ENCODE peak calls at places on chromosomes 6 and 20, in six cellular contexts. V, M, Q, H, X and P are unnamed samples. For H3K36me3, the result is how much of the 10 kb centered on the place peaks cover.

GRCh38 chr6:48775157-48775556 is 664.2 kb upstream of the PTCHD4 start:
- DNase-seq in H (no peak), M (peak), V (no peak), X (no peak), Q (peak), P (no peak)

GRCh38 chr6:72348926-72349325 is 272.9 kb upstream of the KCNQ5 start:
- DNase-seq in Q (peak), V (no peak), X (no peak), H (peak), M (peak), P (peak)

GRCh38 chr20:3492669-3493068 is 21.9 kb downstream of the ATRN start:
- DNase-seq in M (no peak), H (no peak), Q (no peak), V (no peak), X (no peak), P (no peak)

GRCh38 chr6:11912420-11912819 is 99.7 kb upstream of the HIVEP1 start:
- DNase-seq in Q (no peak), M (no peak), V (no peak), H (peak), X (peak), P (no peak)

GRCh38 chr6:24229694-24230093 is 103.7 kb downstream of the NRSN1 start:
- DNase-seq in M (no peak), H (no peak), X (no peak), V (no peak), Q (no peak), P (no peak)

GRCh38 chr20:50710492-50711063 is 19.2 kb upstream of the RIPOR3 start:
- DNase-seq in M (peak), X (no peak), Q (peak), H (peak), V (peak), P (no peak)

GRCh38 chr6:117545161-117545595 is 57.1 kb downstream of the GOPC start:
- DNase-seq in Q (peak), X (no peak), M (no peak), H (no peak), V (peak), P (peak)

GRCh38 chr20:52204136-52204535 is 12.6 kb upstream of the ZFP64 start:
- DNase-seq in Q (no peak), M (no peak), V (no peak), H (no peak), X (no peak), P (no peak)

GRCh38 chr6:128841518-128841917 is 41.4 kb upstream of the LAMA2 start:
- DNase-seq in M (no peak), V (no peak), Q (no peak), X (no peak), H (peak), P (no peak)

GRCh38 chr6:5989141-5989723 is 17.5 kb downstream of the NRN1 start:
- DNase-seq in H (peak), X (no peak), M (no peak), Q (no peak), V (no peak), P (no peak)

GRCh38 chr6:445571-446417 is 54.2 kb downstream of the IRF4 start:
- DNase-seq in M (no peak), H (no peak), Q (no peak), X (no peak), V (no peak), P (no peak)

GRCh38 chr6:113684382-113684901 is 172.7 kb upstream of the MARCKS start:
- DNase-seq in H (peak), Q (peak), V (peak), X (no peak), M (peak), P (peak)

GRCh38 chr20:42530855-42531674 is 658.6 kb downstream of the PTPRT start:
- DNase-seq in M (no peak), X (peak), Q (no peak), H (peak), V (peak), P (no peak)

GRCh38 chr20:47703748-47704147 is 81.5 kb downstream of the SULF2 start:
- DNase-seq in X (no peak), V (no peak), H (no peak), M (no peak), Q (peak), P (no peak)

GRCh38 chr6:116508527-116508926 is 2.9 kb upstream of the CALHM5 start:
- DNase-seq in X (no peak), H (no peak), V (no peak), M (no peak), Q (no peak), P (no peak)

GRCh38 chr6:42417641-42418112 is 34.0 kb downstream of the TRERF1 start:
- DNase-seq in M (no peak), Q (peak), H (peak), V (no peak), X (peak), P (no peak)

GRCh38 chr6:108839068-108839467 is 9.2 kb upstream of the ARMC2 start:
- DNase-seq in H (no peak), M (no peak), X (no peak), V (no peak), Q (no peak), P (no peak)

GRCh38 chr20:53122853-53123252 is 150.7 kb downstream of the TSHZ2 start:
- DNase-seq in Q (no peak), M (no peak), V (no peak), X (no peak), H (no peak), P (no peak)

GRCh38 chr6:12767016-12767415 is 50.4 kb downstream of the PHACTR1 start:
- DNase-seq in H (no peak), X (no peak), V (no peak), M (no peak), Q (no peak), P (no peak)

GRCh38 chr20:25046181-25046641 is 11.7 kb downstream of the ACSS1 start:
- DNase-seq in V (peak), X (no peak), H (no peak), Q (no peak), M (no peak), P (no peak)

GRCh38 chr6:32109114-32109764 is at the start of gene TNXB:
- DNase-seq in M (no peak), X (no peak), H (no peak), V (no peak), Q (no peak), P (no peak)

GRCh38 chr20:62023935-62024334 is 41.7 kb downstream of the TAF4 start:
- DNase-seq in X (no peak), V (peak), H (no peak), M (no peak), Q (no peak), P (no peak)

GRCh38 chr6:5941188-5941587 is 65.5 kb downstream of the NRN1 start:
- DNase-seq in Q (peak), M (no peak), V (no peak), X (no peak), H (peak), P (no peak)

GRCh38 chr6:37480951-37481597 is 18.6 kb downstream of the CCDC167 start:
- DNase-seq in H (no peak), M (no peak), X (no peak), Q (no peak), V (no peak), P (no peak)
- H3K36me3 ChIP-seq in H (under half), M (under half), X (under half), Q (under half), V (under half), P (under half)

DNA sequence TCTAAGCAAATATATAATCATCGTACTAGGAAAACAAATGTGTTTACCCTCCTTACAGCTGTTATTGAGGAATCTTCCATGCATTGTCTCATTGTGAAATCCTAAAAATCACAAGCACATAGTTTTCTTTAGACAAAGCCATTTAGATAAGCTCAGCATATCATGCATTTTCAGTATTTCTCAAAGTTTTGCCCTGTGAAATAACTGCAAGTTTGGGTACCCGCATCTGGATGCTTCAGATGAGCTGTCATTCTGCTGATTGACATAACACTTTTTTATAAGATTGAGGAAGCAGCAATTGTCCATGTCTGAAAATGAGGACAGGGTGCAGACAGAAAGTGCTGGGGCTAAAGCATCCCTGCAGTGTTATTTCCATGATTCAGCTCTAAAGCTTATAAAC is 96.2 kb downstream of the IYD start:
- DNase-seq in V (no peak), Q (no peak), M (no peak), X (no peak), H (no peak), P (no peak)
- H2AFZ ChIP-seq in V (no peak), Q (no peak), M (no peak), X (no peak), H (no peak), P (no peak)

GRCh38 chr6:10419749-10420545 is 5.1 kb upstream of the TFAP2A start:
- DNase-seq in V (no peak), H (peak), Q (no peak), M (no peak), X (no peak), P (no peak)
- H3K9ac ChIP-seq in V (no peak), H (no peak), Q (no peak), M (no peak), X (no peak), P (peak)

GRCh38 chr6:112204350-112204706 is 50.0 kb downstream of the LAMA4 start:
- DNase-seq in M (no peak), V (no peak), Q (no peak), H (peak), X (no peak), P (no peak)

GRCh38 chr6:112207131-112207530 is 47.2 kb downstream of the LAMA4 start:
- DNase-seq in Q (peak), V (no peak), H (peak), M (no peak), X (no peak), P (no peak)

GRCh38 chr6:112203577-112204349 is 50.6 kb downstream of the LAMA4 start:
- DNase-seq in X (no peak), Q (peak), H (peak), V (peak), M (peak), P (peak)

GRCh38 chr6:112207773-112208172 is 46.6 kb downstream of the LAMA4 start:
- DNase-seq in H (no peak), X (no peak), V (no peak), Q (no peak), M (no peak), P (no peak)

GRCh38 chr6:112205521-112206458 is 48.6 kb downstream of the LAMA4 start:
- DNase-seq in H (peak), V (no peak), Q (peak), X (no peak), M (peak), P (no peak)
- H3K36me3 ChIP-seq in H (half or more), V (under half), Q (under half), X (under half), M (under half), P (under half)

GRCh38 chr6:36241728-36242127 is 28.1 kb upstream of the PNPLA1 start:
- DNase-seq in M (peak), Q (no peak), X (peak), V (no peak), H (peak), P (no peak)
- H2AFZ ChIP-seq in M (no peak), Q (no peak), X (no peak), V (no peak), H (no peak), P (no peak)